ENCODE peak calls at places on chromosomes 12 and 14, in eight cellular contexts. N is suprapubic skin; A is CD4-positive, alpha-beta memory T cell; L is body of pancreas; F is H9; U is cardiac muscle cell; H is CD8-positive, alpha-beta memory T cell; M is pancreas. G is an unnamed sample. For H3K4me1, the result is how much of the 10 kb centered on the place peaks cover.

GRCh38 chr12:59615392-59616165 is 19.8 kb downstream of the SLC16A7 start:
- DNase-seq in A (no peak), F (no peak), M (no peak), U (no peak), N (no peak), H (no peak), L (peak), G (no peak)

GRCh38 chr14:54653764-54654469 is 87.0 kb downstream of the SAMD4A start:
- DNase-seq in M (no peak), A (no peak), U (peak), F (no peak), N (peak), L (peak), H (no peak), G (peak)

GRCh38 chr12:76065917-76066316 is 18.6 kb downstream of the NAP1L1 start:
- DNase-seq in F (no peak), L (no peak), H (no peak), N (no peak), M (no peak), A (no peak), U (no peak), G (no peak)

GRCh38 chr12:12696562-12697383 is 790 bp upstream of the GPR19 start:
- DNase-seq in F (peak), U (peak), A (peak), L (peak), N (peak), M (peak), H (peak), G (peak)

GRCh38 chr12:125203145-125203765 is 138.0 kb downstream of the AACS start:
- DNase-seq in U (no peak), L (no peak), F (no peak), A (no peak), M (no peak), N (no peak), H (no peak), G (no peak)

GRCh38 chr12:6767592-6768384 is 1.6 kb downstream of the PTMS start:
- DNase-seq in U (peak), N (no peak), F (no peak), A (no peak), H (no peak), M (no peak), L (no peak), G (peak)

GRCh38 chr12:7460375-7461259 is 16.7 kb upstream of the CD163L1 start:
- DNase-seq in F (peak), L (peak), M (peak), H (no peak), N (no peak), U (peak), A (peak), G (peak)

GRCh38 chr14:70812124-70812818 is 3.0 kb upstream of the MAP3K9 start:
- DNase-seq in N (no peak), H (no peak), A (no peak), M (no peak), U (no peak), L (no peak), F (no peak), G (no peak)

GRCh38 chr12:6317693-6318439 is 7.4 kb downstream of the PLEKHG6 start:
- DNase-seq in H (no peak), A (no peak), N (no peak), L (no peak), U (no peak), M (no peak), F (no peak), G (no peak)

GRCh38 chr12:76144253-76144564 is 59.7 kb upstream of the NAP1L1 start:
- DNase-seq in U (peak), A (peak), F (no peak), N (no peak), L (peak), H (no peak), M (no peak), G (peak)

GRCh38 chr12:92786045-92786444 is 83.3 kb downstream of the PLEKHG7 start:
- DNase-seq in N (no peak), H (no peak), F (no peak), U (peak), L (no peak), M (no peak), A (no peak), G (no peak)

GRCh38 chr12:9329019-9329418 is 120.8 kb upstream of the PZP start:
- DNase-seq in N (no peak), H (no peak), L (no peak), U (no peak), A (no peak), F (no peak), M (no peak), G (no peak)

GRCh38 chr12:27769142-27769672 is 10.8 kb upstream of the KLHL42 start:
- DNase-seq in M (no peak), N (no peak), F (no peak), A (no peak), L (no peak), U (no peak), H (no peak), G (no peak)

GRCh38 chr14:94143711-94144110 is 14.3 kb upstream of the IFI27L2 start:
- DNase-seq in F (no peak), A (no peak), H (no peak), U (no peak), N (no peak), L (no peak), M (no peak), G (no peak)

GRCh38 chr12:28130625-28131598 is 59.3 kb upstream of the CCDC91 start:
- DNase-seq in H (no peak), M (no peak), F (no peak), N (no peak), L (peak), U (peak), A (no peak), G (peak)

GRCh38 chr12:31773867-31774266 is 45.0 kb upstream of the AMN1 start:
- DNase-seq in F (no peak), H (no peak), A (no peak), L (peak), M (no peak), N (no peak), U (peak), G (peak)

GRCh38 chr12:7045913-7046312 is 14.6 kb upstream of the C1S start:
- DNase-seq in H (no peak), L (no peak), M (no peak), U (no peak), F (no peak), N (no peak), A (no peak), G (no peak)

GRCh38 chr12:6821271-6821673 is 349 bp upstream of the GPR162 start:
- DNase-seq in U (peak), N (peak), H (no peak), M (no peak), F (peak), L (peak), A (peak), G (peak)

GRCh38 chr12:109462868-109463692 is 14.0 kb downstream of the KCTD10 start:
- DNase-seq in M (no peak), U (peak), L (peak), H (no peak), N (peak), A (no peak), F (peak), G (peak)

GRCh38 chr14:96676161-96676560 is 121.0 kb upstream of the VRK1 start:
- DNase-seq in U (peak), H (no peak), L (no peak), A (no peak), F (no peak), N (no peak), M (no peak), G (no peak)

GRCh38 chr12:121748571-121749265 is 36.2 kb downstream of the TMEM120B start:
- DNase-seq in N (no peak), U (peak), L (no peak), M (no peak), H (no peak), A (peak), F (peak), G (peak)

GRCh38 chr14:69812725-69813124 is 15.7 kb upstream of the SLC10A1 start:
- DNase-seq in M (no peak), L (no peak), F (no peak), U (peak), A (no peak), H (no peak), N (no peak), G (no peak)

GRCh38 chr12:99752740-99753139 is 105.2 kb downstream of the GARIN6 start:
- DNase-seq in L (no peak), A (no peak), H (no peak), F (no peak), U (no peak), N (no peak), M (no peak), G (no peak)

DNA sequence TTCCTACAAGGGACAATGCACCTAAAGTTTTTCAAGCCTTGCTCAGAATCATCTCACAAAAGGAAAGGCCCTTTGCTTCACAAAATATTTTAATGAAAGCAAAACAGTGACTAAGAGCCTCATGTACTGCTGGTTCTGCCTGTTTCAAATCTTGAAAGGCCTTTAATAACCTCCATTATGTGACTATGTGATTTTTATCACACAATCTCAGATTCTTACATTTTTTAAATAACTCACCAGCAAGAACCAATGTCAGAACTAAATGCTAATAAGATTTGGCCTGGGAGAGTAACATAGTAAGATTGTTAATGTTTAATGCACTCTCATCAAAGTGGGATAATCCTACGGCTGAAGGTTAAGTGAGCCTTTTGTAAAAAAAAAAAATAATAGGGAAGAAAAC is 378.9 kb downstream of the RGS6 start:
- DNase-seq in F (no peak), A (no peak), U (no peak), N (no peak), H (no peak), L (no peak), M (no peak), G (no peak)
- H3K4me1 ChIP-seq in F (under half), A (under half), U (under half), N (under half), H (under half), L (under half), M (under half), G (under half)

DNA sequence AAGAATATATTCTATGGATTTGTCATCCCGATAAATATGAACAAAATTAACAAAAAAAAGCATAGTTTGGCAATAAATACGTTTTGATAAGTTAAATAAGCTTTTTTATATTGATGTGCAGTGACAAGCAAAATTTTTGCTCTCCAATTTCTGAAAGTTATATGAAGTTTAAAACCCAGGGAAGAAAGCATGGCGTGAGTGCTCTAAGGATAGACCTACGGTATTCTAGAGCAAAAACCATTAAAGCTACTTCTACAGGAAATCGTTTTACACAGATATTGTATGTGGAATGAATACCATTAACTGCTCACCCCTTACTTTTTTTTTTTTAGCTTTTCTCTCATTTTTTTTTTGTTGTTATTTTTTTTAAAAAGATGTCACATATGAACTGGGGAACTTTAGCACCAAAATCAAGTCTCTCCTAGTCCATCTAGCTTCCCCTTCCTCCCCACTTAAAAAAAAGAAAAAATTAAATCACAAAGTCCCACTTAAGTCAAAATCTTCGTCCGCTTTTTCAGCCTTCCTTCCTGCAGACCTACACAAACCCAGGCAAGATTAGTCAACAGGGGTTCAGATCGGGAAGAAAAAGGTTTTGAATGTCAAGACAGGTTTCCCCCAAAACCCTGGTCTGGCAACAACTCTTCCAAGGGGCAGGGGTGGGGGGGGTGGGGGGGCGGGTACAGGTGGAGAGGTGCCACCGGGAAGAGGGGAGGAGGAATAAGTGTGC is 4.4 kb downstream of the ZFP36L1 start:
- DNase-seq in F (no peak), H (no peak), A (no peak), U (no peak), N (no peak), M (no peak), L (no peak), G (peak)
- H3K4me1 ChIP-seq in F (under half), H (half or more), A (half or more), U (under half), N (under half), M (under half), L (half or more), G (under half)

DNA sequence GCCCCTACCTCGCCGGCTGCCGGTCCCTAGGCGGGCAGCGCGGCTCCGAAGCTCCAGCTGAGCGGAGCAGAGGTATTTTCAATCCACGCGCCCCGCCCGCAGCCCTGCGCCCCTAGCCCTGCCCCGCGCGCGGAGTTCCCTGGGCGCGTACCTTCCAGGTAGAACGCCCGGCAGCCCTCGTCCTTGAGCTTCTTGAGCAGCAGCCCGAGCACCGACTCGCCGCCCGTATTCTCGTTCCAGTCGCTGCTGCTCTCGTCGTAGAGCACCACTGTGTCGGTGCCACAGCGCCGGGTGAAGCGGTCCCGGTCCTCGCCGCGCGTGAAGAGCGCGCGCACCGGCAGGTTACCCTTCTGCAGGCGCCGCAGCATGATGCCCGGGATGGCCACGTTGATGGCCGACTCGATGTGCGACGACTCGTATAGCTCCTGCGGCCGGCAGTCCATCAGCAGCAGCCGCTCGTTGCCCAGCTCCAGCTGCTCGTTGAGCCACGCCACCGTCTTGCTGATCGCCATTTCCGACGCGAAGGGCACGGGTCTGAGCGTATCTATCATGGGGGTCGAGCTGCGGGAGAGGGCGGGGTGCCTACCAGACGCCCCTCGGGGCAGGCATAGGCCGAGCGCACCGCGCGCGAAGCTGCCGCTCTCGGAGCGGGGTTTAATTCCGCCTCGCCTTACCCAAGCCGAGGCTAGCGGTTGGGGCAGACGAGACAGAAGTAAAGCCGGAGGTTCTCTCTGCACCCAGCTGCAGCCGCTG is 636 bp downstream of the DUSP6 start:
- DNase-seq in N (peak), M (peak), L (peak), F (no peak), U (peak), H (peak), A (peak), G (peak)
- H3K4me1 ChIP-seq in N (half or more), M (under half), L (under half), F (under half), U (under half), H (under half), A (half or more), G (under half)

GRCh38 chr14:99573436-99574098 is 30.4 kb downstream of the CCDC85C start:
- DNase-seq in F (no peak), U (no peak), M (no peak), N (no peak), A (no peak), H (no peak), L (no peak), G (no peak)
- H3K4me1 ChIP-seq in F (under half), U (half or more), M (half or more), N (half or more), A (under half), H (under half), L (half or more), G (half or more)

DNA sequence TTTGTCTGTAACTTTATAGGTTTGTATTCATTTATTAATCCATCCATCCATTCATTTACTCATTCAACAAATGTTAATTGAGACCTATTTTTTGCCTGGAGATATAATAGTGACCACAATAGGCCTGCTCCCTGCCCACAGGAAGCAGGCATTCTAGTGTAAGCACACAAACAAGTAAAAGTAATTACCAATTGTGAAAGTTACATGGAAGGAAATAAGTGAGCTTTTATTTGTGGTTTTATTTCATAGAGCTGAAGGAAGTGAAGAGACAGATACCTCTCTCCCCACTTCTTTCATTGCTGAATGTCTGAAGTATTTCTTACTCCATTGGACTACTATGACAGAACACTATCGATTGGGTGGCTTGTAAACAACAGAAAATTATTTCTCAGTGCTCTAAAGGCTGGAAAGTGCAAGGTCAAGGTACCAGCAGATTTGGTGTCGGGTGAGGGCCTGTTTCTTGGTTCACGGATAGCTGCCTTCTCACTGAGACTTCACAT is 183.5 kb downstream of the PRKCH start:
- DNase-seq in F (no peak), M (no peak), N (no peak), U (no peak), A (peak), H (no peak), L (no peak), G (no peak)
- H3K4me1 ChIP-seq in F (under half), M (under half), N (under half), U (under half), A (half or more), H (half or more), L (under half), G (under half)

DNA sequence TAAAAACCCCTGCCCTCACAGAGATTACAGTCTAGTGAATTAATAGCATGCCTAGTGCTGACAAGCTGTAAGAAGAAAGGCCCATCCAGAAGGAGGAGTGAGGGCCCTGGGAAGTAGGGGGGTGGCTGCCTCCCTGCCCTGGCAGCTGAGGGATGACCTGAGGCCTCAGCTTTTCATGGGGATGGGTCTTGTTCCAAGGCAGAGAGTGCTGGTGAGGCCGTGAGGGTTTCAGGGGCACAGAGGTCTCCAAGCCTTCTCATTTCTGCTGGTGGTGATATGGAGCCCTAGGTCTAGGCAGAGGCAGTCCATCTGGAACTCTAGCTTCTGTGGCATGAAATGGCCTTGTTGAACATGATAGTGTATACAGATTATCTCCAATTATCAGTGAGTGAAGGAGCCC is 114.4 kb downstream of the ZFP36L1 start:
- DNase-seq in U (no peak), A (no peak), H (no peak), M (no peak), L (no peak), F (no peak), N (peak), G (no peak)
- H3K4me1 ChIP-seq in U (under half), A (under half), H (under half), M (under half), L (under half), F (under half), N (half or more), G (under half)

DNA sequence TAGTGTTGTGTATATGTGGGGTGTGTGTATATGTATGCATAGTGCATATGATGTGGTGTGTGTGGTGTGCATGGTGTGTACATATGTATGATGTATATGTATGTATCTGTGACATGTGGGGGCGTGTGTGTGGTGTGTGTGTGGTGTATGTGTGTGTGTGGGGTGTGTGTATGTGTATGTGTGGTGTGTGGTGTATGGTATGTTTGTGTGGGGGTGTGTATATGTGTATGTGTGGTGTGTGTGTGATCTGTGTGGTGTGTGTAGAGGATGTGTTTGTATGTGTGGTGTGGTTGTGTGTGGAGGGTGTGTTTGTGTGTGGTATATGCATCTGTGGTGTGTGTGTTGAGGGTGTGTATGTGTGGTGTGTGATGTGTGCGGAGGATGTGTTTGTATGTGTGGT is 61.6 kb downstream of the CLMN start:
- DNase-seq in A (no peak), L (no peak), U (no peak), N (no peak), M (no peak), F (no peak), H (no peak), G (no peak)
- H3K4me1 ChIP-seq in A (under half), L (half or more), U (under half), N (under half), M (under half), F (under half), H (under half), G (under half)

GRCh38 chr12:65529771-65530435 is 251.4 kb downstream of the MSRB3 start:
- DNase-seq in U (no peak), N (no peak), M (no peak), H (no peak), A (no peak), F (no peak), L (no peak), G (no peak)
- H3K4me1 ChIP-seq in U (under half), N (under half), M (under half), H (under half), A (under half), F (under half), L (under half), G (under half)